ENCODE peak calls at places on chromosomes 6 and 20, in five cellular contexts. V is CD8-positive, alpha-beta T cell; Q is body of pancreas; X is adrenal gland; D is psoas muscle. K is an unnamed sample.

GRCh38 chr6:31246051-31246495 is 25.8 kb downstream of the HLA-C start:
- DNase-seq in D (no peak), V (no peak), Q (no peak), X (no peak), K (no peak)

GRCh38 chr20:53598140-53599038 is 4.8 kb upstream of the ZNF217 start:
- DNase-seq in V (peak), X (no peak), D (no peak), Q (no peak), K (no peak)

GRCh38 chr6:41970436-41970846 is 28.8 kb upstream of the CCND3 start:
- DNase-seq in X (peak), V (no peak), Q (peak), D (peak), K (no peak)

GRCh38 chr6:99026135-99026534 is 78.4 kb upstream of the FBXL4 start:
- DNase-seq in D (no peak), Q (no peak), V (no peak), X (no peak), K (no peak)

GRCh38 chr6:17484201-17484606 is 90.8 kb downstream of the CAP2 start:
- DNase-seq in D (peak), X (no peak), V (no peak), Q (no peak), K (no peak)

GRCh38 chr6:125597411-125598253 is 151.8 kb upstream of the HEY2 start:
- DNase-seq in D (peak), Q (peak), X (no peak), V (no peak), K (peak)

GRCh38 chr6:112667427-112667826 is 320.3 kb downstream of the RFPL4B start:
- DNase-seq in X (no peak), Q (no peak), D (no peak), V (no peak), K (no peak)

GRCh38 chr6:92690997-92691599 is 728.3 kb downstream of the EPHA7 start:
- DNase-seq in Q (no peak), D (no peak), X (no peak), V (no peak), K (no peak)

GRCh38 chr20:37571033-37571432 is 43.4 kb upstream of the BLCAP start:
- DNase-seq in X (no peak), D (no peak), Q (no peak), V (no peak), K (no peak)

GRCh38 chr20:19370076-19371075 is 157.9 kb downstream of the SLC24A3 start:
- DNase-seq in D (no peak), X (no peak), V (no peak), Q (no peak), K (no peak)

GRCh38 chr20:1301031-1301529 is 27.9 kb downstream of the SDCBP2 start:
- DNase-seq in X (no peak), V (peak), Q (no peak), D (peak), K (no peak)

GRCh38 chr6:53737746-53738145 is 57.1 kb upstream of the LRRC1 start:
- DNase-seq in V (no peak), Q (no peak), D (no peak), X (no peak), K (no peak)

GRCh38 chr6:16736856-16737255 is 24.4 kb downstream of the ATXN1 start:
- DNase-seq in D (no peak), X (no peak), V (no peak), Q (no peak), K (no peak)

GRCh38 chr6:168157272-168158007 is 78.4 kb upstream of the FRMD1 start:
- DNase-seq in Q (no peak), X (no peak), V (peak), D (no peak), K (no peak)

GRCh38 chr20:61974357-61974665 is 91.4 kb downstream of the TAF4 start:
- DNase-seq in D (no peak), X (no peak), Q (no peak), V (no peak), K (no peak)

GRCh38 chr20:3871549-3872265 is 17.5 kb upstream of the PANK2 start:
- DNase-seq in V (no peak), X (peak), Q (no peak), D (no peak), K (no peak)

GRCh38 chr6:168609026-168609685 is 168.2 kb downstream of the SMOC2 start:
- DNase-seq in V (no peak), D (no peak), X (no peak), Q (no peak), K (no peak)

GRCh38 chr6:40393641-40394040 is 193.5 kb downstream of the LRFN2 start:
- DNase-seq in X (no peak), D (no peak), V (peak), Q (no peak), K (no peak)

GRCh38 chr6:89492025-89492640 is 59.2 kb downstream of the ANKRD6 start:
- DNase-seq in X (no peak), Q (no peak), D (no peak), V (no peak), K (no peak)

GRCh38 chr20:4609511-4609910 is 112.2 kb upstream of the PRND start:
- DNase-seq in X (no peak), D (no peak), Q (no peak), V (no peak), K (no peak)

GRCh38 chr6:156902782-156903181 is 125.6 kb downstream of the ARID1B start:
- DNase-seq in D (no peak), Q (no peak), V (no peak), X (no peak), K (no peak)

GRCh38 chr6:46473866-46474265 is 17.4 kb downstream of the RCAN2 start:
- DNase-seq in D (no peak), Q (no peak), X (no peak), V (no peak), K (no peak)

GRCh38 chr6:140208286-140208685 is 833.8 kb upstream of the CITED2 start:
- DNase-seq in X (no peak), V (no peak), D (no peak), Q (no peak), K (no peak)

GRCh38 chr6:161091972-161092701 is 100.6 kb downstream of the MAP3K4 start:
- DNase-seq in V (no peak), Q (no peak), D (no peak), X (no peak), K (no peak)

GRCh38 chr6:157291356-157291755 is 32.0 kb downstream of the TMEM242 start:
- DNase-seq in D (no peak), Q (no peak), V (no peak), X (no peak), K (no peak)

GRCh38 chr6:169445227-169445626 is 191.6 kb upstream of the THBS2 start:
- DNase-seq in X (no peak), V (no peak), Q (no peak), D (no peak), K (no peak)

GRCh38 chr6:135006386-135006914 is 48.2 kb downstream of the HBS1L start:
- DNase-seq in Q (no peak), D (no peak), X (no peak), V (no peak), K (no peak)

GRCh38 chr6:146154197-146154596 is 125.3 kb downstream of the GRM1 start:
- DNase-seq in D (no peak), V (no peak), X (no peak), Q (no peak), K (no peak)

GRCh38 chr6:83490177-83490576 is 22.2 kb upstream of the PRSS35 start:
- DNase-seq in D (no peak), Q (no peak), V (no peak), X (no peak), K (no peak)

GRCh38 chr6:130602151-130602770 is 224.9 kb upstream of the SMLR1 start:
- DNase-seq in X (peak), D (no peak), V (no peak), Q (no peak), K (no peak)

GRCh38 chr6:45310118-45310788 is 17.9 kb upstream of the RUNX2 start:
- DNase-seq in Q (no peak), X (no peak), V (peak), D (no peak), K (no peak)

GRCh38 chr20:36435799-36436541 is 105.3 kb upstream of the MYL9 start:
- DNase-seq in Q (peak), D (peak), X (peak), V (peak), K (peak)

GRCh38 chr6:3893914-3894313 is 44.7 kb downstream of the FAM50B start:
- DNase-seq in X (no peak), Q (no peak), V (no peak), D (no peak), K (no peak)

GRCh38 chr20:10857362-10858070 is 183.7 kb upstream of the JAG1 start:
- DNase-seq in V (no peak), Q (peak), X (peak), D (no peak), K (no peak)

GRCh38 chr6:170134077-170135040 is 156.5 kb downstream of the DLL1 start:
- DNase-seq in D (no peak), V (peak), X (no peak), Q (peak), K (no peak)

GRCh38 chr20:32456869-32457421 is 98.8 kb downstream of the ASXL1 start:
- DNase-seq in V (no peak), Q (peak), X (peak), D (peak), K (no peak)

GRCh38 chr6:158774734-158775449 is 44.3 kb downstream of the EZR start:
- DNase-seq in V (no peak), Q (no peak), X (no peak), D (no peak), K (peak)

GRCh38 chr6:27892596-27893058 is 19.6 kb downstream of the OR2B2 start:
- DNase-seq in D (no peak), Q (no peak), V (no peak), X (no peak), K (no peak)

GRCh38 chr6:78861509-78861908 is 5.8 kb upstream of the IRAK1BP1 start:
- DNase-seq in X (no peak), D (no peak), V (no peak), Q (no peak), K (no peak)

DNA sequence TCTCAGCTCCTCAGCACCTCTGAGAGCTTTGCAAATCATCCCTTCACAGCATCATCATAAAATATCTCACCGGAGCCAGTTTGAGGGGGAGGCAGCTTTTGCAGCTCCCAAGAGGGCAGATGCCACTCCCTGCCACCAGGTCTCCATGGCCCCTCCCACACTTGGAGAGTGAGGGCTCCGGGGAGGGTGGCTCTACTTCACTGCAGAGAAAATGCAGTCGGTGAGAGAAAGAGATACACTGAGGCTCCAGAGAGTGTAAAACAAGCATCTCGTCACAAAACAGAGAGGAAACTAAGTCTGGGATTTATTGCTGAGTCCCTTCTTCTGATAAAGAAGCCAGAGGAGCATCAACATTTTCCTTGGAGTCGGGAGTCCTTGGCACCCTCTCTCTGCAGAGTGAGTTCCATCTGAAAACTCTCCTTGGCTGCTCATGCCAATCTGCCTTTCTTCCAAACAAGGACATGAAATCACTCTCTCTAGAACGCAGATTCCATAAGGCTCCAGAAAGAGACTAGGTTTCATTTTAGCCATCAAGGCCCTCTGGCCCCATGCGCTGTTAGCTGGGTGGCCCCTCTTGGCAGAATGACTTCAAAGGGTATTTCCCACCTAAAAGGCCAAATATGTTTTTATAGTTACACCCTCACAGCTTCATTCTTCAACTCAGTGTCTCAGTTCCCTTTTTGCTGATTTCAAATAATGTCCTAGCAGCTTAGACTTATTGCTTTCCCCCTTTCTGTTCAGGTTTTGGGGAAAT is 70.6 kb upstream of the F13A1 start:
- DNase-seq in V (no peak), Q (no peak), D (no peak), X (no peak), K (no peak)
- H3K27ac ChIP-seq in V (no peak), Q (no peak), D (no peak), X (no peak), K (no peak)

GRCh38 chr6:117269649-117270120 is 4.3 kb downstream of the VGLL2 start:
- DNase-seq in D (no peak), Q (no peak), V (no peak), X (no peak), K (no peak)

GRCh38 chr6:117270960-117271507 is 5.7 kb downstream of the VGLL2 start:
- DNase-seq in D (no peak), V (no peak), Q (no peak), X (no peak), K (no peak)

GRCh38 chr6:117272032-117272866 is 6.9 kb downstream of the VGLL2 start:
- DNase-seq in D (no peak), V (no peak), Q (no peak), X (no peak), K (no peak)

GRCh38 chr6:117267766-117268534 is 2.6 kb downstream of the VGLL2 start:
- DNase-seq in V (no peak), Q (no peak), D (peak), X (no peak), K (no peak)

DNA sequence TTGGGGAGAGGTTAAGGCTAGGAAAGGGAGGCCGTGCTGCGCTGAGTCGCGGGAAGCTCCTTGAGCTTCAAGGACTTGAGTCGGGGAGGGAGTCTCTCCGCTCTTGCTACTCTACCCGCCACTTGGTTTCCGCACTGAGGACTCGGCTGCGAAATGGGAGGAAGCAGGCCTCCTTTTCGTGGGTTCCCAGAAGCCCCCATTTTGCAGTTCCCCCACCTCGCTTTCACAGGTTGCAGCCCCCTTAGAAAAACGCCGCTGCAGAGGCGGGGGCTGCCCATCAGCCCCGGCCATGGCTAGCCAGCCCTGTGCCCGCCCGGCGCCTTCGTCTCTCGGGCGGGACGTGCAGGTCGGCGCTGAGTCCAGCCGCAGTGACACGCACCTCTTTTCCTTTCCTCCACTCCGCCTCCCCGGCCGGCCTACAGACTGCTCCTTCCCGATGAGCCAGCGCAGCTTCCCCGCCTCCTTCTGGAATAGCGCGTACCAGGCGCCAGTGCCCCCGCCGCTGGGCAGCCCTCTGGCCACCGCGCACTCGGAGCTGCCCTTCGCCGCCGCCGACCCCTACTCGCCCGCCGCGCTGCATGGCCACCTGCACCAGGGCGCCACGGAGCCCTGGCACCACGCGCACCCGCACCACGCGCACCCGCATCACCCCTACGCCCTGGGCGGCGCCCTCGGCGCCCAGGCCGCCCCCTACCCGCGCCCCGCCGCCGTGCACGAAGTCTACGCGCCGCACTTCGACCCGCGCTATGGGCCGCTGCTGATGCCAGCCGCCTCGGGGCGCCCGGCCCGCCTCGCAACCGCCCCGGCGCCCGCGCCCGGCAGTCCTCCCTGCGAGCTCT is 5.0 kb downstream of the VGLL2 start:
- DNase-seq in D (peak), Q (peak), V (no peak), X (no peak), K (no peak)
- H3K4me3 ChIP-seq in D (peak), Q (no peak), V (no peak), X (no peak), K (peak)

GRCh38 chr6:127119361-127120108 is 1.1 kb downstream of the RSPO3 start:
- DNase-seq in V (no peak), Q (no peak), X (no peak), D (peak), K (no peak)

GRCh38 chr6:127117979-127118504 is 429 bp upstream of the RSPO3 start:
- DNase-seq in V (no peak), D (peak), X (no peak), Q (no peak), K (no peak)

GRCh38 chr6:127120109-127120786 is 1.8 kb downstream of the RSPO3 start:
- DNase-seq in X (no peak), D (peak), V (no peak), Q (no peak), K (no peak)

GRCh38 chr6:127120787-127121636 is 2.5 kb downstream of the RSPO3 start:
- DNase-seq in X (peak), V (peak), D (peak), Q (peak), K (peak)

GRCh38 chr6:127118505-127119360 is at the start of gene RSPO3:
- DNase-seq in Q (peak), D (peak), X (peak), V (no peak), K (no peak)
- H3K27ac ChIP-seq in Q (no peak), D (peak), X (peak), V (no peak), K (no peak)

DNA sequence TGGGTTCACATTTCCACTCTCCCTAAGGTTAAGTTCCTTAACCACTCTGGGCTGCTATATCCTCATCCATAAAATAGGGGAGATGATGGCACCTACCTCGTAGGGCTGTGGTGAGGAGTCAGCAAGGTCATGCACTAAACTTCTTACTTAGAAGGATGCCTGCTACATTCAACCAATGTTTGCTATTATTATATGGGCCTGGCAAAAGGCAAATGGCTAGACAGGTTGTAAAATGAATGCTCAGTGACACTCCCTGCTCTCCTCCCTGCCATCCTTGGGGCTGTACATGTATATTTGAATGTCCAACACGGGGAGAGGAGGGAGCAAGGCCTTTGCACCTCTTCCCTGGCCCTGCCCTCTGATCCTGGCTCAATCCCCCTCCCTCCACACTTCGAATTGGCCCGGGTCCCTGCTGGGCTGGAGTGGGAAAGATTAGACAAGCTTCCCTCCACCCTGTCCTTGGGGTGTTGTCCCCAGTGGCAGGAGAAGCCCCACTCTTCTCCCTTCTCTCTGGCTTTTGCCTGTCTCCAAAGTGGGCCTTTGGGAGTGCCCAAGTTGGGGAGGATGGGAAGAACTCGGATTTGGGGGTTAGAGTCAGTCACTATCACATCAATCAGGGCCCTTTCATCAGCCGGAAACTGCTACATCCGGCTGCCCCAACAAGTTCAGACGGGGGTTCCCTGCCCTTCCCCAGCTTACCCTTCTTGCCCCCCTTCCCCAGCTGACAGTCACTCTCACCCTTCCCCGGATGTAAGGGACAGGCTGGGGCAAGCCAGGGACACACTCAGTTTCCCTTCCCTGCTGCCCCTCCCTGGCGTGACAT is 36.3 kb upstream of the VEGFA start:
- DNase-seq in X (no peak), D (no peak), V (peak), Q (no peak), K (no peak)
- H3K4me3 ChIP-seq in X (no peak), D (no peak), V (no peak), Q (no peak), K (no peak)

GRCh38 chr6:113829702-113830058 is 27.5 kb upstream of the MARCKS start:
- DNase-seq in X (no peak), Q (no peak), V (no peak), D (no peak), K (no peak)
- H3K27ac ChIP-seq in X (no peak), Q (peak), V (no peak), D (peak), K (no peak)

GRCh38 chr6:33069021-33069738 is 4.3 kb downstream of the HLA-DPA1 start:
- DNase-seq in Q (no peak), V (no peak), D (no peak), X (no peak), K (no peak)

GRCh38 chr6:33072508-33073100 is 845 bp downstream of the HLA-DPA1 start:
- DNase-seq in V (no peak), Q (no peak), D (no peak), X (peak), K (no peak)

GRCh38 chr6:33073431-33073871 is at the start of gene HLA-DPA1:
- DNase-seq in X (peak), Q (peak), D (no peak), V (peak), K (no peak)

GRCh38 chr6:33071579-33071978 is 1.9 kb downstream of the HLA-DPA1 start:
- DNase-seq in Q (no peak), V (no peak), X (no peak), D (no peak), K (no peak)

DNA sequence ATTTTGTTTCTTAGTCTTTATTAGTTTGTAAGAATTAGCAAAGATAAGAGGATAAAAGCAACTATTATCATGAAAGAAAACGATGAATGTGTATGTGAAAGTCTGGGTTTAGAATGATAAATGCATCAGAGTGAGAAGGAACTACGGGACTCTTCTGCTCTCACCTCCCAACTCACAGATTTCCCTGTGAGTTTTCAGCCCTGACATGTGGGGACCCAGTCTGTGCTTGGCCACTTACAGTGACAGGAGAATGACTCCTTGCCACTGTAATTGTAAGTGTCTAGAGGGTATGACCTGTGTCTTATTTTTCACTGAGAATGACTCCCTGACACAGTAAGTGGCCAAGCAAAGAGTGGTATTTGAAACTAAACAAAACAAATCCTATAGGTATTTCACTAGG is 2.5 kb downstream of the HLA-DPA1 start:
- DNase-seq in V (no peak), D (no peak), Q (no peak), X (no peak), K (no peak)
- H3K4me3 ChIP-seq in V (no peak), D (peak), Q (no peak), X (no peak), K (no peak)

K was measured in SK-N-MC.